ENCODE peak calls at places on chromosomes 3 and 15, in seven cellular contexts. One of them, this sample, is unnamed.
A peak's percentile ranks its signal among the peaks of the same experiment; 100 is the strongest.

GRCh38 chr3:138381950-138382715 is 33.8 kb downstream of the MRAS start:
- DNase-seq in cardiac fibroblast: peak; percentile 61
- DNase-seq in uterus: peak; percentile 73
- DNase-seq in effector memory CD4-positive, alpha-beta T cell: no peak
- DNase-seq in mesenchymal stem cell: peak; percentile 68
- DNase-seq in PC-9: no peak
- DNase-seq in Caco-2: peak; percentile 42
- DNase-seq in this sample: peak; percentile 92

GRCh38 chr3:29240887-29241286 is 40.0 kb upstream of the RBMS3 start:
- DNase-seq in cardiac fibroblast: no peak
- DNase-seq in uterus: no peak
- DNase-seq in effector memory CD4-positive, alpha-beta T cell: no peak
- DNase-seq in mesenchymal stem cell: no peak
- DNase-seq in PC-9: no peak
- DNase-seq in Caco-2: no peak
- DNase-seq in this sample: no peak

GRCh38 chr3:26989042-26989441 is 366.5 kb downstream of the LRRC3B start:
- DNase-seq in cardiac fibroblast: no peak
- DNase-seq in uterus: no peak
- DNase-seq in effector memory CD4-positive, alpha-beta T cell: no peak
- DNase-seq in mesenchymal stem cell: no peak
- DNase-seq in PC-9: no peak
- DNase-seq in Caco-2: no peak
- DNase-seq in this sample: no peak

GRCh38 chr3:131553495-131554247 is 50.9 kb upstream of the MRPL3 start:
- DNase-seq in cardiac fibroblast: no peak
- DNase-seq in uterus: no peak
- DNase-seq in effector memory CD4-positive, alpha-beta T cell: no peak
- DNase-seq in mesenchymal stem cell: no peak
- DNase-seq in PC-9: no peak
- DNase-seq in Caco-2: no peak
- DNase-seq in this sample: no peak

GRCh38 chr3:12556243-12556722 is 604 bp upstream of the MKRN2 start:
- DNase-seq in cardiac fibroblast: no peak
- DNase-seq in uterus: no peak
- DNase-seq in effector memory CD4-positive, alpha-beta T cell: no peak
- DNase-seq in mesenchymal stem cell: no peak
- DNase-seq in PC-9: no peak
- DNase-seq in Caco-2: no peak
- DNase-seq in this sample: no peak

GRCh38 chr3:170622369-170623159 is 36.7 kb upstream of the SLC7A14 start:
- DNase-seq in cardiac fibroblast: peak; percentile 93
- DNase-seq in uterus: peak; percentile 44
- DNase-seq in effector memory CD4-positive, alpha-beta T cell: no peak
- DNase-seq in mesenchymal stem cell: peak; percentile 99
- DNase-seq in PC-9: no peak
- DNase-seq in Caco-2: no peak
- DNase-seq in this sample: peak; percentile 11

GRCh38 chr3:60240558-60240957 is 1010.7 kb downstream of the FHIT start:
- DNase-seq in cardiac fibroblast: no peak
- DNase-seq in uterus: no peak
- DNase-seq in effector memory CD4-positive, alpha-beta T cell: no peak
- DNase-seq in mesenchymal stem cell: no peak
- DNase-seq in PC-9: no peak
- DNase-seq in Caco-2: no peak
- DNase-seq in this sample: no peak

GRCh38 chr15:31510003-31510402 is 183.4 kb downstream of the KLF13 start:
- DNase-seq in cardiac fibroblast: no peak
- DNase-seq in uterus: no peak
- DNase-seq in effector memory CD4-positive, alpha-beta T cell: no peak
- DNase-seq in mesenchymal stem cell: no peak
- DNase-seq in PC-9: no peak
- DNase-seq in Caco-2: no peak
- DNase-seq in this sample: no peak

GRCh38 chr3:80384811-80385210 is 617.0 kb upstream of the ROBO1 start:
- DNase-seq in cardiac fibroblast: no peak
- DNase-seq in uterus: no peak
- DNase-seq in effector memory CD4-positive, alpha-beta T cell: no peak
- DNase-seq in mesenchymal stem cell: no peak
- DNase-seq in PC-9: no peak
- DNase-seq in Caco-2: no peak
- DNase-seq in this sample: no peak

DNA sequence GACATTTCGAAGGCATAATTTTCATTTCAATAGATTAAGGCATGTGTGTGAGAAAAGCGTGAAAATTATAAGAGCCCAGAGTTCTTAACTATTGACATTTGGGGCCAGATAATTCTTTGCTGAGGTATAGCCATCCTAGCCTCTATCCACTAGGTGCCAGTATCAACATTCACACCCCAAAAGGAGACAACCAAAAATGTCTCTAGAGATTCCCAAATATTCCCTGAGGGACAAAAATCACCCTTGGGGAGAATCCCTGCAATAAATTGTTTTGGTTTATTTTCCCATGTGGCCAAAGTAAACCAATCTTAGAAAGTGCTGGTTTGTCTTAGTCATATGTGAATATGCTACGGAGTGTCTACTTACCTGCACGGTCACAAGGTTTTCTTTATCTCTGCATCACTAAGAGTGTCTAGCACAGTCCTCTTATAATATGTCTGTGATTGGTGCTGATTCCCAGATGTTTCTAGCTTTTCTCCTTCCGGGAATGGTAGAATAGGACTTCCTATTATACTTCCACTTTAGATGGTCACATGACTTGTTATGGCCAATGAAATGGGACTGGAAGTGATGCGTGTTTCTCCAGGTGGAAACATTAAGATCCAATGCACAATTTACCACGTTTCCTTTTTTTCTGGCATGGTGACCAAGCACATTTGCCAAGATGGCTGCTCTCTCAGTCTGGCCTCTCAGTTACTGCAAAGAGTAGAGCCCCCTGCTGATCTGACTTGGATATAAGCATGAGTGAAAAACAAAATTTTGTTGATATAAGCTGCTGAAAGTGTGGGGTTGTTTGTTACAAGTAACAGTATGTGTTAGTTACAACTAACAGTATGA is 8.0 kb upstream of the KBTBD8 start:
- DNase-seq in cardiac fibroblast: peak; percentile 33
- DNase-seq in uterus: no peak
- DNase-seq in effector memory CD4-positive, alpha-beta T cell: no peak
- DNase-seq in mesenchymal stem cell: no peak
- DNase-seq in PC-9: peak; percentile 36
- DNase-seq in Caco-2: no peak
- DNase-seq in this sample: peak; percentile 28
- H3K4me3 ChIP-seq in cardiac fibroblast: no peak overlapping the region
- H3K4me3 ChIP-seq in uterus: no peak overlapping the region
- H3K4me3 ChIP-seq in effector memory CD4-positive, alpha-beta T cell: no peak overlapping the region
- H3K4me3 ChIP-seq in mesenchymal stem cell: no peak overlapping the region
- H3K4me3 ChIP-seq in PC-9: peak overlapping the region; percentile 44
- H3K4me3 ChIP-seq in Caco-2: no peak overlapping the region
- H3K4me3 ChIP-seq in this sample: no peak overlapping the region

GRCh38 chr15:39581501-39582285 is 814 bp downstream of the THBS1 start:
- DNase-seq in cardiac fibroblast: peak; percentile 61
- DNase-seq in uterus: peak; percentile 64
- DNase-seq in effector memory CD4-positive, alpha-beta T cell: no peak
- DNase-seq in mesenchymal stem cell: peak; percentile 64
- DNase-seq in PC-9: peak; percentile 72
- DNase-seq in Caco-2: peak; percentile 76
- DNase-seq in this sample: peak; percentile 28
- H3K4me3 ChIP-seq in cardiac fibroblast: peak overlapping the region; percentile 80
- H3K4me3 ChIP-seq in uterus: peak overlapping the region; percentile 91
- H3K4me3 ChIP-seq in effector memory CD4-positive, alpha-beta T cell: no peak overlapping the region
- H3K4me3 ChIP-seq in mesenchymal stem cell: peak overlapping the region; percentile 88
- H3K4me3 ChIP-seq in PC-9: peak overlapping the region; percentile 70
- H3K4me3 ChIP-seq in Caco-2: peak overlapping the region; percentile 84
- H3K4me3 ChIP-seq in this sample: peak overlapping the region; percentile 76

GRCh38 chr15:45140851-45141250 is 11.1 kb downstream of the DUOX1 start:
- DNase-seq in cardiac fibroblast: no peak
- DNase-seq in uterus: no peak
- DNase-seq in effector memory CD4-positive, alpha-beta T cell: no peak
- DNase-seq in mesenchymal stem cell: no peak
- DNase-seq in PC-9: no peak
- DNase-seq in Caco-2: no peak
- DNase-seq in this sample: no peak

GRCh38 chr15:45141386-45141785 is 11.6 kb downstream of the DUOX1 start:
- DNase-seq in cardiac fibroblast: no peak
- DNase-seq in uterus: no peak
- DNase-seq in effector memory CD4-positive, alpha-beta T cell: no peak
- DNase-seq in mesenchymal stem cell: no peak
- DNase-seq in PC-9: no peak
- DNase-seq in Caco-2: no peak
- DNase-seq in this sample: no peak

GRCh38 chr15:45143946-45144345 is 14.2 kb downstream of the DUOX1 start:
- DNase-seq in cardiac fibroblast: no peak
- DNase-seq in uterus: no peak
- DNase-seq in effector memory CD4-positive, alpha-beta T cell: no peak
- DNase-seq in mesenchymal stem cell: no peak
- DNase-seq in PC-9: no peak
- DNase-seq in Caco-2: no peak
- DNase-seq in this sample: no peak

GRCh38 chr15:45144775-45145174 is 15.0 kb downstream of the DUOX1 start:
- DNase-seq in cardiac fibroblast: no peak
- DNase-seq in uterus: no peak
- DNase-seq in effector memory CD4-positive, alpha-beta T cell: no peak
- DNase-seq in mesenchymal stem cell: no peak
- DNase-seq in PC-9: no peak
- DNase-seq in Caco-2: no peak
- DNase-seq in this sample: no peak

DNA sequence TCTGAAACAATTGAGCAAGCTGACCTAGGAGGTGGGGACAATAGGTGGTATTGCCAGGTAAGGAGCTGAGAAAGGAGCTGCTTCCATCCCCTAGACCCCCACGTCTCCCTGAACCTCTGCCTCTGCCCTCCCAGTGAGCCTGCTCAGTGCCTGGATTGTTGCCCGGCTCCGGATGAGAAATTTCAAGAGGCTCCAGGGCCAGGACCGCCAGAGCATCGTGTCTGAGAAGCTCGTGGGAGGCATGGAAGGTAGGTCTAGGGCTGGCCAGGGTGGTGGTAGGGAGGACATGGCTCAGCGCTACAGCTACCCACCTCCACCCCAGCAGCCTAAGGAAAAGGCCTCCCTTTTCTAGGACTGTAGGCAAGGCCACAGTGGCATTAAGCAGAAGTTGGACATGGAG is 13.3 kb downstream of the DUOX1 start:
- DNase-seq in cardiac fibroblast: no peak
- DNase-seq in uterus: no peak
- DNase-seq in effector memory CD4-positive, alpha-beta T cell: no peak
- DNase-seq in mesenchymal stem cell: no peak
- DNase-seq in PC-9: no peak
- DNase-seq in Caco-2: no peak
- DNase-seq in this sample: no peak
- H3K4me3 ChIP-seq in cardiac fibroblast: no peak overlapping the region
- H3K4me3 ChIP-seq in uterus: no peak overlapping the region
- H3K4me3 ChIP-seq in effector memory CD4-positive, alpha-beta T cell: no peak overlapping the region
- H3K4me3 ChIP-seq in mesenchymal stem cell: no peak overlapping the region
- H3K4me3 ChIP-seq in PC-9: no peak overlapping the region
- H3K4me3 ChIP-seq in Caco-2: no peak overlapping the region
- H3K4me3 ChIP-seq in this sample: no peak overlapping the region

GRCh38 chr3:50358355-50358926 is 880 bp downstream of the TMEM115 start:
- DNase-seq in cardiac fibroblast: no peak
- DNase-seq in uterus: no peak
- DNase-seq in effector memory CD4-positive, alpha-beta T cell: no peak
- DNase-seq in mesenchymal stem cell: no peak
- DNase-seq in PC-9: no peak
- DNase-seq in Caco-2: no peak
- DNase-seq in this sample: no peak

GRCh38 chr3:50354186-50354764 is 3.6 kb downstream of the CYB561D2 start:
- DNase-seq in cardiac fibroblast: no peak
- DNase-seq in uterus: no peak
- DNase-seq in effector memory CD4-positive, alpha-beta T cell: no peak
- DNase-seq in mesenchymal stem cell: no peak
- DNase-seq in PC-9: no peak
- DNase-seq in Caco-2: no peak
- DNase-seq in this sample: no peak

GRCh38 chr3:50356553-50356952 is 2.8 kb downstream of the TMEM115 start:
- DNase-seq in cardiac fibroblast: peak; percentile 49
- DNase-seq in uterus: no peak
- DNase-seq in effector memory CD4-positive, alpha-beta T cell: no peak
- DNase-seq in mesenchymal stem cell: no peak
- DNase-seq in PC-9: no peak
- DNase-seq in Caco-2: no peak
- DNase-seq in this sample: no peak

GRCh38 chr3:50354850-50355249 is 4.2 kb downstream of the CYB561D2 start:
- DNase-seq in cardiac fibroblast: no peak
- DNase-seq in uterus: no peak
- DNase-seq in effector memory CD4-positive, alpha-beta T cell: no peak
- DNase-seq in mesenchymal stem cell: no peak
- DNase-seq in PC-9: no peak
- DNase-seq in Caco-2: no peak
- DNase-seq in this sample: no peak

GRCh38 chr3:50355829-50356552 is 3.3 kb downstream of the TMEM115 start:
- DNase-seq in cardiac fibroblast: no peak
- DNase-seq in uterus: no peak
- DNase-seq in effector memory CD4-positive, alpha-beta T cell: no peak
- DNase-seq in mesenchymal stem cell: no peak
- DNase-seq in PC-9: no peak
- DNase-seq in Caco-2: no peak
- DNase-seq in this sample: no peak
- H3K4me3 ChIP-seq in cardiac fibroblast: peak overlapping the region; percentile 88
- H3K4me3 ChIP-seq in uterus: no peak overlapping the region
- H3K4me3 ChIP-seq in effector memory CD4-positive, alpha-beta T cell: no peak overlapping the region
- H3K4me3 ChIP-seq in mesenchymal stem cell: peak overlapping the region; percentile 95
- H3K4me3 ChIP-seq in PC-9: no peak overlapping the region
- H3K4me3 ChIP-seq in Caco-2: no peak overlapping the region
- H3K4me3 ChIP-seq in this sample: no peak overlapping the region

GRCh38 chr15:79314811-79315210 is 3.9 kb downstream of the TMED3 start:
- DNase-seq in cardiac fibroblast: no peak
- DNase-seq in uterus: no peak
- DNase-seq in effector memory CD4-positive, alpha-beta T cell: no peak
- DNase-seq in mesenchymal stem cell: no peak
- DNase-seq in PC-9: peak; percentile 90
- DNase-seq in Caco-2: no peak
- DNase-seq in this sample: peak; percentile 90
- H3K4me3 ChIP-seq in cardiac fibroblast: no peak overlapping the region
- H3K4me3 ChIP-seq in uterus: no peak overlapping the region
- H3K4me3 ChIP-seq in effector memory CD4-positive, alpha-beta T cell: no peak overlapping the region
- H3K4me3 ChIP-seq in mesenchymal stem cell: no peak overlapping the region
- H3K4me3 ChIP-seq in PC-9: peak overlapping the region; percentile 6
- H3K4me3 ChIP-seq in Caco-2: no peak overlapping the region
- H3K4me3 ChIP-seq in this sample: no peak overlapping the region

This sample was measured in trophoblast cell.